ENCODE peak calls at places on chromosomes 1 and 21, in eight cellular contexts. One of them, this sample, is unnamed.

GRCh38 chr1:108803548-108803947 is 53.3 kb downstream of the AKNAD1 start:
- DNase-seq in HL-60: no peak
- DNase-seq in mesothelial cell of epicardium: no peak
- DNase-seq in brain microvascular endothelial cell: no peak
- DNase-seq in adrenal gland: no peak
- DNase-seq in CD8-positive, alpha-beta T cell: no peak
- DNase-seq in PC-9: no peak
- DNase-seq in AG10803: no peak
- DNase-seq in this sample: no peak

GRCh38 chr1:43493661-43494450 is 36.8 kb upstream of the PTPRF start:
- DNase-seq in HL-60: no peak
- DNase-seq in mesothelial cell of epicardium: no peak
- DNase-seq in brain microvascular endothelial cell: peak; percentile 19
- DNase-seq in adrenal gland: no peak
- DNase-seq in CD8-positive, alpha-beta T cell: no peak
- DNase-seq in PC-9: no peak
- DNase-seq in AG10803: no peak
- DNase-seq in this sample: no peak

GRCh38 chr1:23577056-23577985 is 18.0 kb upstream of the ID3 start:
- DNase-seq in HL-60: no peak
- DNase-seq in mesothelial cell of epicardium: no peak
- DNase-seq in brain microvascular endothelial cell: peak; percentile 99
- DNase-seq in adrenal gland: peak; percentile 44
- DNase-seq in CD8-positive, alpha-beta T cell: no peak
- DNase-seq in PC-9: peak; percentile 84
- DNase-seq in AG10803: peak; percentile 88
- DNase-seq in this sample: peak; percentile 92

GRCh38 chr1:74822851-74823443 is 90.0 kb downstream of the TYW3 start:
- DNase-seq in HL-60: no peak
- DNase-seq in mesothelial cell of epicardium: no peak
- DNase-seq in brain microvascular endothelial cell: no peak
- DNase-seq in adrenal gland: no peak
- DNase-seq in CD8-positive, alpha-beta T cell: no peak
- DNase-seq in PC-9: no peak
- DNase-seq in AG10803: peak; percentile 9
- DNase-seq in this sample: no peak

GRCh38 chr1:42983253-42983652 is 24.6 kb upstream of the SLC2A1 start:
- DNase-seq in HL-60: no peak
- DNase-seq in mesothelial cell of epicardium: no peak
- DNase-seq in brain microvascular endothelial cell: no peak
- DNase-seq in adrenal gland: no peak
- DNase-seq in CD8-positive, alpha-beta T cell: no peak
- DNase-seq in PC-9: no peak
- DNase-seq in AG10803: no peak
- DNase-seq in this sample: no peak

GRCh38 chr1:199422206-199422605 is 605.3 kb upstream of the NR5A2 start:
- DNase-seq in HL-60: no peak
- DNase-seq in mesothelial cell of epicardium: no peak
- DNase-seq in brain microvascular endothelial cell: peak; percentile 44
- DNase-seq in adrenal gland: no peak
- DNase-seq in CD8-positive, alpha-beta T cell: no peak
- DNase-seq in PC-9: no peak
- DNase-seq in AG10803: peak; percentile 50
- DNase-seq in this sample: no peak

GRCh38 chr1:55443175-55443933 is 228.2 kb upstream of the USP24 start:
- DNase-seq in HL-60: no peak
- DNase-seq in mesothelial cell of epicardium: no peak
- DNase-seq in brain microvascular endothelial cell: peak; percentile 97
- DNase-seq in adrenal gland: peak; percentile 95
- DNase-seq in CD8-positive, alpha-beta T cell: no peak
- DNase-seq in PC-9: peak; percentile 58
- DNase-seq in AG10803: peak; percentile 100
- DNase-seq in this sample: no peak

GRCh38 chr1:119968068-119968492 is 71.8 kb upstream of the ADAM30 start:
- DNase-seq in HL-60: peak; percentile 73
- DNase-seq in mesothelial cell of epicardium: no peak
- DNase-seq in brain microvascular endothelial cell: peak; percentile 45
- DNase-seq in adrenal gland: peak; percentile 64
- DNase-seq in CD8-positive, alpha-beta T cell: peak; percentile 81
- DNase-seq in PC-9: peak; percentile 61
- DNase-seq in AG10803: peak; percentile 29
- DNase-seq in this sample: peak; percentile 26

GRCh38 chr1:173190101-173190895 is 16.8 kb downstream of the TNFSF4 start:
- DNase-seq in HL-60: peak; percentile 62
- DNase-seq in mesothelial cell of epicardium: no peak
- DNase-seq in brain microvascular endothelial cell: peak; percentile 74
- DNase-seq in adrenal gland: peak; percentile 94
- DNase-seq in CD8-positive, alpha-beta T cell: no peak
- DNase-seq in PC-9: peak; percentile 77
- DNase-seq in AG10803: peak; percentile 77
- DNase-seq in this sample: no peak

GRCh38 chr1:246966502-246966901 is 34.8 kb upstream of the AHCTF1 start:
- DNase-seq in HL-60: no peak
- DNase-seq in mesothelial cell of epicardium: no peak
- DNase-seq in brain microvascular endothelial cell: no peak
- DNase-seq in adrenal gland: no peak
- DNase-seq in CD8-positive, alpha-beta T cell: no peak
- DNase-seq in PC-9: no peak
- DNase-seq in AG10803: no peak
- DNase-seq in this sample: no peak

GRCh38 chr1:246969621-246970020 is 37.9 kb upstream of the AHCTF1 start:
- DNase-seq in HL-60: peak; percentile 42
- DNase-seq in mesothelial cell of epicardium: no peak
- DNase-seq in brain microvascular endothelial cell: no peak
- DNase-seq in adrenal gland: no peak
- DNase-seq in CD8-positive, alpha-beta T cell: no peak
- DNase-seq in PC-9: no peak
- DNase-seq in AG10803: no peak
- DNase-seq in this sample: no peak

GRCh38 chr1:246971969-246972368 is 35.9 kb downstream of the ZNF695 start:
- DNase-seq in HL-60: no peak
- DNase-seq in mesothelial cell of epicardium: no peak
- DNase-seq in brain microvascular endothelial cell: no peak
- DNase-seq in adrenal gland: no peak
- DNase-seq in CD8-positive, alpha-beta T cell: no peak
- DNase-seq in PC-9: no peak
- DNase-seq in AG10803: no peak
- DNase-seq in this sample: no peak

GRCh38 chr1:246971322-246971721 is 36.5 kb downstream of the ZNF695 start:
- DNase-seq in HL-60: peak; percentile 22
- DNase-seq in mesothelial cell of epicardium: no peak
- DNase-seq in brain microvascular endothelial cell: peak; percentile 14
- DNase-seq in adrenal gland: peak; percentile 71
- DNase-seq in CD8-positive, alpha-beta T cell: peak; percentile 58
- DNase-seq in PC-9: no peak
- DNase-seq in AG10803: peak; percentile 25
- DNase-seq in this sample: no peak
- TF ChIP-seq CTCF in HL-60: peak; percentile 39
- TF ChIP-seq CTCF in mesothelial cell of epicardium: no peak
- TF ChIP-seq CTCF in brain microvascular endothelial cell: peak; percentile 80
- TF ChIP-seq CTCF in adrenal gland: peak; percentile 63
- TF ChIP-seq CTCF in CD8-positive, alpha-beta T cell: peak; percentile 67
- TF ChIP-seq CTCF in PC-9: peak; percentile 26
- TF ChIP-seq CTCF in AG10803: peak; percentile 60
- TF ChIP-seq CTCF in this sample: peak; percentile 82

GRCh38 chr1:204692320-204692851 is 6.8 kb upstream of the LRRN2 start:
- DNase-seq in HL-60: no peak
- DNase-seq in mesothelial cell of epicardium: no peak
- DNase-seq in brain microvascular endothelial cell: no peak
- DNase-seq in adrenal gland: no peak
- DNase-seq in CD8-positive, alpha-beta T cell: no peak
- DNase-seq in PC-9: no peak
- DNase-seq in AG10803: no peak
- DNase-seq in this sample: no peak
- TF ChIP-seq CTCF in HL-60: no peak
- TF ChIP-seq CTCF in mesothelial cell of epicardium: no peak
- TF ChIP-seq CTCF in brain microvascular endothelial cell: no peak
- TF ChIP-seq CTCF in adrenal gland: no peak
- TF ChIP-seq CTCF in CD8-positive, alpha-beta T cell: no peak
- TF ChIP-seq CTCF in PC-9: peak; percentile 30
- TF ChIP-seq CTCF in AG10803: no peak
- TF ChIP-seq CTCF in this sample: no peak

GRCh38 chr1:222643937-222644648 is 26.2 kb downstream of the MIA3 start:
- DNase-seq in HL-60: peak; percentile 99
- DNase-seq in mesothelial cell of epicardium: peak; percentile 89
- DNase-seq in brain microvascular endothelial cell: peak; percentile 98
- DNase-seq in adrenal gland: peak; percentile 98
- DNase-seq in CD8-positive, alpha-beta T cell: peak; percentile 97
- DNase-seq in PC-9: peak; percentile 97
- DNase-seq in AG10803: peak; percentile 98
- DNase-seq in this sample: peak; percentile 95
- TF ChIP-seq CTCF in HL-60: no peak
- TF ChIP-seq CTCF in mesothelial cell of epicardium: no peak
- TF ChIP-seq CTCF in brain microvascular endothelial cell: no peak
- TF ChIP-seq CTCF in adrenal gland: no peak
- TF ChIP-seq CTCF in CD8-positive, alpha-beta T cell: no peak
- TF ChIP-seq CTCF in PC-9: no peak
- TF ChIP-seq CTCF in AG10803: no peak
- TF ChIP-seq CTCF in this sample: no peak

DNA sequence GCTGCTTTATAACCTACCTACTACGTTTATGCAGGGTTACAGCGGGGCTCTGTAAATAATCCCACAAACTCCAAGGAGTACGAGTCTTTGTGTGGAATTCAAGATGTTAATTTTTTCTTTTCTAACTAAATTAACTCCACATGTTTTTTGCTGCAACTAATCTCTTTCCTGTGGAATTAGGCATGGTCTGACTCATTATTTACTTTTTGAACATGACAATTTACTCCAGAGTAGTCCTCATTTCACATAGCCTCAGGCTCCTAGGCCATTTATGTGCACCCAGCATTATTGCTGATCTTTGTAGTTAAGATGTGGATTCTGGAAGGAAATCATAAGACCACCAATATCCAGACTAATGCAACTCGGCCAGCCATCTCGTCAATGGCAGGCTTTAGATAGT is 784.9 kb downstream of the LTN1 start:
- DNase-seq in HL-60: no peak
- DNase-seq in mesothelial cell of epicardium: no peak
- DNase-seq in brain microvascular endothelial cell: peak; percentile 9
- DNase-seq in adrenal gland: no peak
- DNase-seq in CD8-positive, alpha-beta T cell: no peak
- DNase-seq in PC-9: no peak
- DNase-seq in AG10803: peak; percentile 83
- DNase-seq in this sample: no peak
- TF ChIP-seq CTCF in HL-60: no peak
- TF ChIP-seq CTCF in mesothelial cell of epicardium: no peak
- TF ChIP-seq CTCF in brain microvascular endothelial cell: no peak
- TF ChIP-seq CTCF in adrenal gland: no peak
- TF ChIP-seq CTCF in CD8-positive, alpha-beta T cell: no peak
- TF ChIP-seq CTCF in PC-9: no peak
- TF ChIP-seq CTCF in AG10803: no peak
- TF ChIP-seq CTCF in this sample: no peak

GRCh38 chr1:153509729-153510354 is 25.9 kb downstream of the S100A6 start:
- DNase-seq in HL-60: peak; percentile 76
- DNase-seq in mesothelial cell of epicardium: no peak
- DNase-seq in brain microvascular endothelial cell: no peak
- DNase-seq in adrenal gland: peak; percentile 51
- DNase-seq in CD8-positive, alpha-beta T cell: peak; percentile 81
- DNase-seq in PC-9: no peak
- DNase-seq in AG10803: no peak
- DNase-seq in this sample: no peak
- TF ChIP-seq CTCF in HL-60: peak; percentile 98
- TF ChIP-seq CTCF in mesothelial cell of epicardium: no peak
- TF ChIP-seq CTCF in brain microvascular endothelial cell: peak; percentile 87
- TF ChIP-seq CTCF in adrenal gland: peak; percentile 39
- TF ChIP-seq CTCF in CD8-positive, alpha-beta T cell: peak; percentile 66
- TF ChIP-seq CTCF in PC-9: peak; percentile 80
- TF ChIP-seq CTCF in AG10803: peak; percentile 69
- TF ChIP-seq CTCF in this sample: peak; percentile 90

GRCh38 chr1:1954831-1955441 is 35.9 kb upstream of the TMEM52 start:
- DNase-seq in HL-60: no peak
- DNase-seq in mesothelial cell of epicardium: no peak
- DNase-seq in brain microvascular endothelial cell: no peak
- DNase-seq in adrenal gland: no peak
- DNase-seq in CD8-positive, alpha-beta T cell: no peak
- DNase-seq in PC-9: no peak
- DNase-seq in AG10803: no peak
- DNase-seq in this sample: no peak
- TF ChIP-seq CTCF in HL-60: no peak
- TF ChIP-seq CTCF in mesothelial cell of epicardium: peak; percentile 44
- TF ChIP-seq CTCF in brain microvascular endothelial cell: peak; percentile 40
- TF ChIP-seq CTCF in adrenal gland: no peak
- TF ChIP-seq CTCF in CD8-positive, alpha-beta T cell: no peak
- TF ChIP-seq CTCF in PC-9: no peak
- TF ChIP-seq CTCF in AG10803: no peak
- TF ChIP-seq CTCF in this sample: peak; percentile 24